ENCODE peak calls at places on chromosomes 13 and 19, in eight cellular contexts. P is tibial nerve; M is psoas muscle; D is OCI-LY7; X is left ventricle myocardium inferior; H is upper lobe of left lung; U is CD8-positive, alpha-beta memory T cell; Z is PC-9. E is an unnamed sample. For H3K9me3 and H3K4me1, the result is how much of the 10 kb centered on the place peaks cover.

GRCh38 chr19:13738073-13738472 is 26.2 kb upstream of the MRI1 start:
- DNase-seq in P (no peak), M (no peak), D (no peak), X (no peak), H (no peak), U (no peak), Z (no peak), E (no peak)

GRCh38 chr13:18714889-18715288 is 466.7 kb downstream of the TUBA3C start:
- DNase-seq in P (no peak), M (no peak), D (no peak), X (no peak), H (no peak), U (no peak), Z (no peak), E (no peak)

GRCh38 chr13:57375876-57376275 is 208.9 kb downstream of the PRR20E start:
- DNase-seq in P (no peak), M (no peak), D (no peak), X (no peak), H (no peak), U (no peak), Z (no peak), E (no peak)

GRCh38 chr13:101150998-101151397 is 265.3 kb downstream of the NALCN start:
- DNase-seq in P (no peak), M (no peak), D (no peak), X (no peak), H (no peak), U (no peak), Z (no peak), E (no peak)

GRCh38 chr13:106533101-106533939 is 2.1 kb downstream of the EFNB2 start:
- DNase-seq in P (peak), M (peak), D (no peak), X (peak), H (peak), U (no peak), Z (peak), E (peak)

GRCh38 chr19:11397089-11397610 is 13.0 kb upstream of the EPOR start:
- DNase-seq in P (no peak), M (no peak), D (no peak), X (no peak), H (no peak), U (no peak), Z (no peak), E (no peak)

GRCh38 chr19:33804021-33804799 is 7.5 kb downstream of the KCTD15 start:
- DNase-seq in P (peak), M (peak), D (no peak), X (peak), H (no peak), U (no peak), Z (peak), E (peak)

GRCh38 chr13:111409413-111409812 is 89.0 kb downstream of the TEX29 start:
- DNase-seq in P (no peak), M (no peak), D (no peak), X (no peak), H (no peak), U (no peak), Z (no peak), E (no peak)

GRCh38 chr19:47280183-47280797 is 5.6 kb downstream of the INAFM1 start:
- DNase-seq in P (no peak), M (no peak), D (peak), X (no peak), H (no peak), U (no peak), Z (peak), E (peak)

GRCh38 chr13:74730556-74731331 is 596.5 kb upstream of the KLF12 start:
- DNase-seq in P (no peak), M (no peak), D (no peak), X (no peak), H (no peak), U (no peak), Z (no peak), E (no peak)

GRCh38 chr13:79779761-79780160 is 298.8 kb downstream of the NDFIP2 start:
- DNase-seq in P (peak), M (peak), D (no peak), X (no peak), H (peak), U (no peak), Z (no peak), E (no peak)

GRCh38 chr13:61148691-61149332 is 266.8 kb downstream of the PCDH20 start:
- DNase-seq in P (no peak), M (no peak), D (no peak), X (no peak), H (no peak), U (no peak), Z (no peak), E (no peak)
- H3K9me3 ChIP-seq in P (under half), M (under half), D (under half), X (under half), H (under half), U (under half), Z (under half), E (under half)

GRCh38 chr19:2288010-2288742 is 6.2 kb upstream of the PEAK3 start:
- DNase-seq in P (no peak), M (no peak), D (no peak), X (no peak), H (no peak), U (no peak), Z (no peak), E (no peak)

GRCh38 chr19:2289714-2290435 is 7.9 kb upstream of the PEAK3 start:
- DNase-seq in P (no peak), M (peak), D (peak), X (peak), H (peak), U (peak), Z (no peak), E (no peak)

GRCh38 chr19:2291185-2291751 is 9.3 kb upstream of the PEAK3 start:
- DNase-seq in P (no peak), M (no peak), D (no peak), X (no peak), H (no peak), U (no peak), Z (no peak), E (no peak)

GRCh38 chr19:2288743-2289713 is 7.1 kb upstream of the PEAK3 start:
- DNase-seq in P (no peak), M (no peak), D (no peak), X (no peak), H (no peak), U (no peak), Z (no peak), E (no peak)

GRCh38 chr19:2290441-2291184 is 8.6 kb upstream of the PEAK3 start:
- DNase-seq in P (no peak), M (no peak), D (no peak), X (no peak), H (no peak), U (peak), Z (no peak), E (no peak)
- H3K4me1 ChIP-seq in P (under half), M (under half), D (under half), X (under half), H (under half), U (under half), Z (under half), E (under half)

GRCh38 chr19:18715416-18715815 is 31.9 kb downstream of the CRTC1 start:
- DNase-seq in P (no peak), M (no peak), D (no peak), X (no peak), H (no peak), U (no peak), Z (no peak), E (no peak)
- H3K9me3 ChIP-seq in P (under half), M (under half), D (under half), X (under half), H (under half), U (under half), Z (under half), E (under half)

GRCh38 chr13:40640845-40641458 is 25.5 kb downstream of the FOXO1 start:
- DNase-seq in P (no peak), M (no peak), D (no peak), X (no peak), H (no peak), U (no peak), Z (no peak), E (no peak)
- H3K4me1 ChIP-seq in P (under half), M (half or more), D (half or more), X (half or more), H (under half), U (half or more), Z (under half), E (under half)

DNA sequence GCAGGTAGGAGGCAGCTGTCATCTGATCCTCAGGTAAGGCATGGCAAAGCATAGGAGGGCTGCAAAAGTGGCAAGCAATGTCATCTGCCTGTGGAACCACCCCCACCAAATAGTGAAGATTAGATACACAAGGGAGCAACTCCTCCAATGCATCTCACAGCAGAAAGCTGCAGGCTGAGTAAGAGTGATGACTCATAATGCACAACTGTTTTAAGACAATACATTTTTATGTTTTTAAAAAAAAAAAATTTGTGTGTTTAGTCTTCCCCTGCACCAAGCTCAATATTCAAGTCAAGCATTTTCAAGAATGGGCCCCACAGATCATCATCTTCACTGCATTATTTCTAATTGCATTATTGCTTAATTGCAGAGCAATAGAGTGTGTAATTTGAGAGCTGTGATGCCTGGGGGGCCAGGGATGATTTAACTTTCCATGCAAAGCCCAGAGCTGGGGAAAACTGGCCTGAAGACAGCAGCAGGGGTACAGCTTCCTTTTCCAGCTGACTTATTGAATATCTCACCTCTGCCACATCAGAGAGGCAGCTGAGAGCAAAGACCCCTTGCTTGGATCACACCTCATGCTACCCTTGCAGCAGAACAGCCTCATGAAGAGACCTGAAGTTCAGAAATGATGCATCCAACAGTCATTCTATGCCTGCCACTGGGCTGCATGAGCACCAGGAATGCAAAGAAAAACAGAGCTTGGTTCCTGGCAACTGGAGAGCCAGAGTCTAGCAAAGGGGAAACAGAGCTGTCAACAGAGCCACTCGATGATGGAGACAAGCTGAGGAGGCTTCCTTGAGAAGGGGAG is 22.7 kb upstream of the POP4 start:
- DNase-seq in P (no peak), M (no peak), D (no peak), X (no peak), H (no peak), U (no peak), Z (no peak), E (no peak)
- H3K9me3 ChIP-seq in P (under half), M (under half), D (under half), X (under half), H (under half), U (under half), Z (under half), E (under half)

DNA sequence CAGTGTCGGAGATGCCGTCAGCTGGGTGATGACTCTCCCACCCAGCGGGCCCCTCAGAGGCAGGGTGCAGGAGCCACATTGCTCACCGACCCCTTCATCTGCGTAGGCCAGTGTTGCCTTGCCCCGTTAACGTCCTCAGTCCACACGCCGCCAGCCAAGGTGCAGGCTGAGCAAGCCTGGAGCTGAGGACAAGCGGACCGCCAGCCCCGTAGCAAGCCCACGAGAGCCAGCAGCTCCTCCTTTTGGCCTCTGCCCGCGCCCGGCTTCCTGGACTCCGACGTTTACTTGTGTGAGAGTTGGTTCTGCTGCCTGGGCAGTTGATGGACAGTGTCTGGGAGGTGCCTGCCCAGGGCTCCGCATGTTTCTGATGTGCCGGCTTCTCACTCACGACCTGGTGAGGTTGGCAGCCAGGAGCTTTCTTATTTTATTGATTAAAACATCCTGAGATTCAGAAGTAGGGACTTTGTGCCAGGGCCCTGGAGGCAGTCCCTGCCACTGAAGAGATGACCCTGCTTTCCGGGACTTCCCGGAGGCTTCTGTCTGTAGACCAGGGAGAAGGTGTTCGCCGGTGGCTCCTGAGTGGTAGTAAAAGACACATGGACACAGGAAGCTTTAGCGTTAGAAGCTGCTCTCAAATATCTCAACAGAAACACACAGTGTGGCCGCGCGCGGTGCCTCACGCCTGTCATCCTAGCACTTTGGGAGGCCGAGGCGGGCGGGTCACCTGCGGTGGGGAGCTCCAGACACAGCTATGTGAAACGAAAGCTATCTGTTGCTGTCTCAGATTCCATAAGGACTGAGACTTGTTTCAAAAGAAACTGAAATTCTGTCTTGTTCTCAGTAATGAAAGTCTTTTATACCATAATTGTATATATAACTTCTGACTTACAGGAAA is 5.9 kb downstream of the DAZAP1 start:
- DNase-seq in P (no peak), M (no peak), D (no peak), X (no peak), H (no peak), U (no peak), Z (no peak), E (no peak)
- H3K4me1 ChIP-seq in P (half or more), M (half or more), D (under half), X (half or more), H (half or more), U (half or more), Z (under half), E (under half)

GRCh38 chr19:3145909-3146676 is 10.3 kb downstream of the GNA15 start:
- DNase-seq in P (no peak), M (no peak), D (no peak), X (peak), H (peak), U (no peak), Z (no peak), E (no peak)

GRCh38 chr19:3148503-3148902 is 12.7 kb downstream of the GNA15 start:
- DNase-seq in P (no peak), M (no peak), D (no peak), X (no peak), H (no peak), U (no peak), Z (no peak), E (no peak)

GRCh38 chr19:3149526-3150505 is 14.0 kb downstream of the GNA15 start:
- DNase-seq in P (no peak), M (no peak), D (no peak), X (no peak), H (no peak), U (no peak), Z (no peak), E (no peak)

GRCh38 chr19:3149089-3149488 is 13.3 kb downstream of the GNA15 start:
- DNase-seq in P (no peak), M (no peak), D (no peak), X (no peak), H (no peak), U (no peak), Z (no peak), E (no peak)

DNA sequence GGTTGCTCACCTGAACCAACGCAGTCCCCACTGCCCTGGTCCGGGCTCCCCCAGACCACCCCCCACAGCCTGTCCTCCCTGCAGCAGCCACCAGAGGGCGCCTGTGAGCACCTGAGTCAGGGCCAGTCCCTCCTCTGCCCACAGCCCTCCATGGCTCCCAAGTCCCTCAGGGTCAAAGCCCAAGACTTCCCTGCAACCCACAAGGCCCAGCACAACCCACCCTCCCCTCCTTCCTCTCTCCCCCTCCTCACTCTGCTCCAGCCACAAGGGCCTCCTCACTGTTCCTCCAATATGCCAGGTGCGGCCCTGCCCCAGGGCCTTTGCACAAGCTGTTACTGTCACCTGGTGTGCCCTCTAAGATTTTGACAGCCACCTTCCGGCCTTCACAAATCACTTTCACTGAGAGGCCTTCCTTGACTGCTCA is 10.9 kb downstream of the GNA15 start:
- DNase-seq in P (no peak), M (no peak), D (peak), X (no peak), H (peak), U (peak), Z (peak), E (no peak)
- H3K9me3 ChIP-seq in P (under half), M (under half), D (under half), X (under half), H (under half), U (under half), Z (under half), E (under half)

GRCh38 chr19:1863638-1864479 is 480 bp upstream of the KLF16 start:
- DNase-seq in P (peak), M (peak), D (peak), X (peak), H (peak), U (peak), Z (peak), E (peak)

GRCh38 chr19:1862424-1863307 is 713 bp downstream of the KLF16 start:
- DNase-seq in P (no peak), M (peak), D (peak), X (no peak), H (no peak), U (peak), Z (peak), E (peak)

GRCh38 chr19:1864480-1865171 is 1.2 kb upstream of the KLF16 start:
- DNase-seq in P (no peak), M (peak), D (peak), X (peak), H (peak), U (no peak), Z (peak), E (peak)

GRCh38 chr19:1862068-1862423 is 1.3 kb downstream of the KLF16 start:
- DNase-seq in P (no peak), M (no peak), D (no peak), X (no peak), H (no peak), U (no peak), Z (no peak), E (peak)

GRCh38 chr19:1863308-1863637 is at the start of gene KLF16:
- DNase-seq in P (no peak), M (no peak), D (no peak), X (no peak), H (no peak), U (no peak), Z (no peak), E (no peak)
- H3K4me1 ChIP-seq in P (under half), M (under half), D (under half), X (half or more), H (under half), U (under half), Z (under half), E (under half)